ENCODE peak calls at places on chromosomes 2 and 18, in five cellular contexts. F is thoracic aorta, J is body of pancreas, C is upper lobe of right lung, O is astrocyte of the spinal cord. G is an unnamed sample.

GRCh38 chr2:74010087-74010541 is 25.4 kb downstream of the TET3 start:
- DNase-seq in J (peak), F (no peak), C (peak), O (no peak), G (no peak)

GRCh38 chr2:101844055-101844635 is 146.6 kb downstream of the MAP4K4 start:
- DNase-seq in C (no peak), O (peak), F (no peak), J (no peak), G (no peak)

GRCh38 chr2:42569116-42569711 is 782 bp downstream of the MTA3 start:
- DNase-seq in J (peak), O (peak), C (no peak), F (no peak), G (no peak)

GRCh38 chr2:233603520-233603919 is 13.9 kb upstream of the UGT1A8 start:
- DNase-seq in J (no peak), F (no peak), C (no peak), O (no peak), G (no peak)

GRCh38 chr2:42722328-42723190 is 41.4 kb downstream of the OXER1 start:
- DNase-seq in J (peak), O (peak), C (peak), F (peak), G (no peak)

GRCh38 chr2:20050712-20051517 is 513 bp downstream of the LAPTM4A start:
- DNase-seq in O (peak), C (no peak), J (peak), F (no peak), G (peak)

GRCh38 chr2:6994569-6994968 is 77.4 kb downstream of the RNF144A start:
- DNase-seq in J (no peak), O (no peak), F (no peak), C (no peak), G (no peak)

GRCh38 chr2:28356095-28356911 is 36.4 kb upstream of the FOSL2 start:
- DNase-seq in O (peak), J (peak), C (peak), F (peak), G (peak)

GRCh38 chr2:186526281-186526680 is 40.2 kb downstream of the ZC3H15 start:
- DNase-seq in O (no peak), F (no peak), C (no peak), J (no peak), G (no peak)

GRCh38 chr18:59202258-59202820 is 17.6 kb upstream of the GRP start:
- DNase-seq in C (no peak), O (no peak), J (no peak), F (no peak), G (no peak)

GRCh38 chr2:168961450-168962229 is 60.5 kb downstream of the G6PC2 start:
- DNase-seq in O (peak), J (peak), C (no peak), F (no peak), G (no peak)

GRCh38 chr2:218853766-218854165 is 5.8 kb upstream of the WNT6 start:
- DNase-seq in O (peak), J (no peak), C (no peak), F (no peak), G (peak)

GRCh38 chr18:13608791-13609552 is 117.4 kb downstream of the FAM210A start:
- DNase-seq in F (no peak), C (peak), J (no peak), O (no peak), G (no peak)

GRCh38 chr2:26185954-26186353 is 13.1 kb downstream of the GAREM2 start:
- DNase-seq in J (no peak), O (no peak), F (no peak), C (no peak), G (no peak)

G was measured in gastrocnemius medialis.